ENCODE peak calls at places on chromosomes 12 and 14, in nine cellular contexts. W is thoracic aorta, Q is AG04450, J is IMR-90, T is GM06990, U is pancreas, Y is HL-60, L is BJ, A is GM13976. X is an unnamed sample.

GRCh38 chr12:55019784-55020183 is at the start of gene NEUROD4:
- DNase-seq in W (no peak), Q (peak), J (peak), T (no peak), A (no peak), U (peak), Y (peak), L (no peak), X (peak)

GRCh38 chr12:45379261-45379660 is 163.4 kb downstream of the ANO6 start:
- DNase-seq in J (peak), T (no peak), U (no peak), W (no peak), L (no peak), Q (no peak), Y (no peak), A (no peak), X (no peak)

GRCh38 chr12:951166-951565 is 1.7 kb upstream of the RAD52 start:
- DNase-seq in Q (no peak), J (no peak), W (no peak), L (no peak), Y (no peak), A (no peak), T (no peak), U (no peak), X (no peak)

GRCh38 chr12:571795-572531 is 91.3 kb downstream of the NINJ2 start:
- DNase-seq in L (no peak), Q (no peak), U (no peak), J (no peak), T (no peak), W (no peak), A (no peak), Y (no peak), X (no peak)

GRCh38 chr12:93244514-93245077 is 133.1 kb upstream of the NUDT4 start:
- DNase-seq in J (no peak), Q (no peak), W (no peak), Y (no peak), L (no peak), A (peak), U (no peak), T (peak), X (no peak)

GRCh38 chr12:131893605-131894312 is 663 bp upstream of the ULK1 start:
- DNase-seq in A (peak), U (no peak), Y (no peak), L (no peak), Q (no peak), W (no peak), J (no peak), T (no peak), X (no peak)

GRCh38 chr12:9333129-9333528 is 124.9 kb upstream of the PZP start:
- DNase-seq in J (no peak), W (no peak), U (no peak), T (no peak), Q (no peak), Y (peak), L (no peak), A (no peak), X (no peak)

GRCh38 chr12:38053655-38054464 is 262.7 kb upstream of the ALG10B start:
- DNase-seq in Q (no peak), J (no peak), Y (peak), T (no peak), L (no peak), W (no peak), A (no peak), U (peak), X (no peak)

GRCh38 chr14:23080474-23080873 is 14.5 kb downstream of the ACIN1 start:
- DNase-seq in W (no peak), L (no peak), Q (no peak), A (no peak), J (no peak), T (no peak), U (no peak), Y (no peak), X (no peak)

GRCh38 chr12:118307069-118307954 is 65.4 kb downstream of the TAOK3 start:
- DNase-seq in T (peak), L (peak), Q (peak), J (peak), W (no peak), A (peak), Y (peak), U (no peak), X (no peak)

GRCh38 chr12:77494306-77494705 is 336.4 kb upstream of the NAV3 start:
- DNase-seq in J (no peak), U (no peak), Y (no peak), T (no peak), L (no peak), W (no peak), A (no peak), Q (no peak), X (no peak)

GRCh38 chr12:27607611-27608010 is 83.6 kb downstream of the PPFIBP1 start:
- DNase-seq in Q (no peak), A (no peak), T (no peak), J (no peak), Y (no peak), L (no peak), W (no peak), U (no peak), X (no peak)

GRCh38 chr12:111685811-111686573 is at the start of the genes ACAD10 and BRAP:
- DNase-seq in J (peak), U (peak), L (peak), T (peak), Q (peak), A (peak), Y (peak), W (peak), X (peak)

GRCh38 chr12:45214071-45214470 is 1.8 kb upstream of the ANO6 start:
- DNase-seq in J (no peak), Q (no peak), U (no peak), Y (no peak), L (no peak), A (no peak), T (no peak), W (no peak), X (no peak)

GRCh38 chr14:79356040-79356439 is 855.3 kb downstream of the DIO2 start:
- DNase-seq in U (no peak), Y (no peak), A (no peak), T (no peak), W (no peak), L (no peak), Q (no peak), J (peak), X (no peak)

GRCh38 chr14:79357307-79357706 is 854.0 kb downstream of the DIO2 start:
- DNase-seq in Y (no peak), J (no peak), Q (no peak), W (no peak), T (no peak), A (no peak), U (no peak), L (no peak), X (no peak)

GRCh38 chr14:79352026-79352425 is 859.3 kb downstream of the DIO2 start:
- DNase-seq in Y (no peak), Q (no peak), A (no peak), J (peak), L (no peak), W (no peak), T (no peak), U (no peak), X (no peak)

GRCh38 chr14:79354336-79354735 is 857.0 kb downstream of the DIO2 start:
- DNase-seq in L (no peak), A (no peak), T (no peak), Q (no peak), U (no peak), W (no peak), J (peak), Y (no peak), X (no peak)
- TF ChIP-seq CTCF in L (no peak), A (no peak), T (no peak), Q (no peak), U (no peak), W (no peak), J (no peak), Y (no peak), X (no peak)

DNA sequence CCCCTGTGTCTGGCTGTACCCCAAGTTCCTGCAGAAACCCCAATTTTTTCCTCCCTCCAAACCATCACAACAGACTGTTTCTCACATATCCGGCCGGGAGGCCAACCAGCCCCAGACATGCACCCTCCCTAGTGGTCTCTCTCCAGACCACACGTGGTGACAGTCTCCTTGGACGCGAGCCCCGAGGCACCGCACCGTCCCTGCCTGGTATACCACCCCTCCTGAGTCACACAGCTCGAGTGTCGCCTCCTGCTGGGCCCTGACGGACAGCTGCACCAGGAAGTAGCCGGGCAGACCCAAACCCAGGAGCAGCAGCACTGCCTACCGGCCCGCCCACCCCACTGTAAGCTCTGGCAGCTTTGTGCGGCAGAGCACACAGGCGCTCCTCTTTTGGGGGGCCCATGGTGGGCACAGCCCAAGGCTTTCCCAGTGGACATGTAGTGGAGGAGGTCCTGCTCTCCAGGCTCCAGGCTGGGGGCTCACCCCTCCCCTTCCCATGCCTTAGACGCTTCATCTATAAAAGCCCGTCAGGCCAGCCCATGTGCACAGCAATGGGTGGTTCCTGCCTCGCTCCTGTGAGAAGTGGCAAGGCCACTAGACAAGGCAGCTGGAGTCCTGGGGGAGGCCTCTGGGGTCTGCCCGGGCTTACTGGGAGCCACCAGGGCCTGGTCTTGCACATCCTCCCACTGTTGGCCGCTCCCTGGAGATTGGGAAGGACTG is 97.5 kb downstream of the RFLNA start:
- DNase-seq in A (peak), J (peak), W (no peak), Y (peak), Q (no peak), L (no peak), U (peak), T (peak), X (no peak)
- TF ChIP-seq CTCF in A (no peak), J (peak), W (no peak), Y (peak), Q (peak), L (peak), U (no peak), T (peak), X (peak)

DNA sequence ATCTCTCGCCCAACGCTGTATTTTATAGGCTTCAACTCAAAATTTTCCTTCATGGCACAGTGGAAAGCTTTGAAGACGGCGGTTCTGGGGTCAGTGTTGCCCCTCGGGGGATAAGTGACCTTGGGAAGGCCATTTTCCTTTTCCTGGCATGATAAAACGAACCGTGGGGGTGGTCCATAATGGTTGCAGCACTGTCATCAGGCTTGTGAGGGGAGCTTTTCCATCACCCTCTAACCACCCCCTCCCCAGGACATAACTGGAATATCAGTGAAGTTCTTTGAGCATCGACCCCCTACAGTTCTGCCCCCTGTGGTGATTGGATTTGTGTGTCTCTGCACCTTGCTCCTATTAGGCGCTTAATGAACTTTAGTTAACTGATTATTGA is 16.0 kb downstream of the FOS start:
- DNase-seq in Q (no peak), Y (no peak), A (peak), U (no peak), W (no peak), L (no peak), J (no peak), T (no peak), X (no peak)
- TF ChIP-seq CTCF in Q (peak), Y (no peak), A (no peak), U (no peak), W (no peak), L (peak), J (peak), T (no peak), X (peak)

DNA sequence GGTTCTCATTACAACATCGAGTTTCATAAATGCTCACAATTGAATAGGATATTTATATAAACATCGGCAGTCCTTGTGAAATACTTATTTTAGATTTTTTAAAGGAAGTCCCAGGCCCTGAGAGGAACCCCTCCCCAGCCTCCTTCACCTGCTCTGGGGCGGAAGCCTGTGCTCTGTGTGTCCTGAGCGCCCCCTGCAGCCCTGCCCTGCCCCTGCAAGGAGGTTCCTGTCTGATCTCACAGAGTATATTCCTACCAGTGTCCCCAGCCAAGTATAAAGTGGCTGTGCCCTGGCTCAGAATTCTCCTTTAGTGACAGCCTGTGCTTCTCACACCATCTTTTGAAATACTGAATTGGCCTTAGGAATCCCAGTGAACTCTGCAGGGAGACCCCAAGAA is 659.5 kb downstream of the TMEM121 start:
- DNase-seq in U (no peak), T (no peak), L (no peak), Y (no peak), W (no peak), A (no peak), J (no peak), Q (no peak), X (no peak)
- TF ChIP-seq CTCF in U (no peak), T (peak), L (no peak), Y (no peak), W (no peak), A (peak), J (no peak), Q (no peak), X (no peak)

GRCh38 chr14:32913725-32914124 is 25.0 kb upstream of the NPAS3 start:
- DNase-seq in Q (no peak), Y (no peak), T (no peak), L (no peak), U (no peak), J (no peak), W (no peak), A (no peak), X (no peak)
- TF ChIP-seq CTCF in Q (peak), Y (no peak), T (no peak), L (no peak), U (no peak), J (no peak), W (no peak), A (no peak), X (peak)

GRCh38 chr14:81931828-81932227 is 398.2 kb upstream of the SEL1L start:
- DNase-seq in W (no peak), Y (no peak), T (no peak), J (no peak), U (no peak), A (no peak), Q (no peak), L (no peak), X (no peak)

GRCh38 chr14:81927069-81927468 is 393.4 kb upstream of the SEL1L start:
- DNase-seq in A (no peak), U (no peak), Y (no peak), T (no peak), Q (no peak), J (no peak), L (no peak), W (no peak), X (no peak)
- TF ChIP-seq CTCF in A (peak), U (no peak), Y (peak), T (no peak), Q (no peak), J (no peak), L (no peak), W (no peak), X (peak)

GRCh38 chr14:105168979-105169507 is 467 bp upstream of the JAG2 start:
- DNase-seq in L (no peak), U (no peak), W (no peak), A (peak), J (no peak), T (peak), Q (no peak), Y (no peak), X (no peak)
- TF ChIP-seq CTCF in L (peak), U (no peak), W (no peak), A (peak), J (peak), T (peak), Q (peak), Y (no peak), X (peak)

GRCh38 chr14:79764288-79764687 is 447.0 kb downstream of the DIO2 start:
- DNase-seq in Q (no peak), L (no peak), A (no peak), U (no peak), J (no peak), Y (no peak), W (no peak), T (no peak), X (no peak)
- TF ChIP-seq CTCF in Q (no peak), L (no peak), A (no peak), U (no peak), J (no peak), Y (no peak), W (no peak), T (no peak), X (no peak)

X was measured in type B pancreatic cell.